ENCODE peak calls at places on chromosomes 16 and 17, in seven cellular contexts. L is nucleus accumbens, H is neuronal stem cell, D is RCC 7860, Q is left lung, T is amygdala, X is tibial nerve. R is an unnamed sample.

GRCh38 chr16:78407191-78407590 is 307.7 kb downstream of the WWOX start:
- DNase-seq in D (no peak), X (no peak), L (no peak), H (no peak), Q (no peak), T (no peak), R (no peak)

GRCh38 chr17:64180089-64180488 is 50.1 kb upstream of the ERN1 start:
- DNase-seq in H (no peak), D (no peak), L (no peak), T (no peak), Q (no peak), X (no peak), R (no peak)

GRCh38 chr16:88877564-88878289 is 11.3 kb upstream of the PABPN1L start:
- DNase-seq in L (no peak), H (no peak), D (no peak), T (no peak), X (no peak), Q (no peak), R (no peak)

GRCh38 chr17:73645050-73645871 is 1.0 kb upstream of the SDK2 start:
- DNase-seq in H (peak; percentile 81), X (no peak), Q (no peak), D (no peak), L (peak; percentile 55), T (peak; percentile 39), R (peak; percentile 89)

GRCh38 chr16:81003610-81004460 is 2.9 kb downstream of the CMC2 start:
- DNase-seq in X (no peak), Q (no peak), L (no peak), T (no peak), D (no peak), H (no peak), R (no peak)

GRCh38 chr16:4298761-4299522 is 16.9 kb upstream of the GLIS2 start:
- DNase-seq in Q (peak; percentile 92), T (no peak), D (peak; percentile 86), L (no peak), H (no peak), X (no peak), R (peak; percentile 65)

GRCh38 chr17:14150604-14151003 is 81.3 kb downstream of the COX10 start:
- DNase-seq in L (no peak), X (no peak), H (no peak), D (no peak), T (no peak), Q (no peak), R (no peak)

GRCh38 chr16:48393843-48394703 is 8.9 kb upstream of the SIAH1 start:
- DNase-seq in Q (no peak), H (no peak), D (no peak), L (peak; percentile 70), X (peak; percentile 83), T (peak; percentile 44), R (no peak)

GRCh38 chr17:10290046-10290445 is 82.8 kb downstream of the MYH13 start:
- DNase-seq in T (no peak), Q (no peak), D (no peak), H (no peak), X (no peak), L (no peak), R (no peak)

GRCh38 chr17:8345951-8346665 is 6.5 kb downstream of the ODF4 start:
- DNase-seq in H (no peak), T (no peak), L (no peak), D (no peak), Q (no peak), X (no peak), R (no peak)

GRCh38 chr17:35189291-35189690 is 4.9 kb downstream of the SLC35G3 start:
- DNase-seq in D (no peak), T (no peak), Q (no peak), L (no peak), X (no peak), H (no peak), R (no peak)

GRCh38 chr16:88331989-88332920 is 50.5 kb upstream of the ZNF469 start:
- DNase-seq in Q (peak; percentile 59), X (peak; percentile 58), D (peak; percentile 99), L (no peak), T (no peak), H (no peak), R (no peak)

GRCh38 chr17:628089-628488 is 86.5 kb downstream of the VPS53 start:
- DNase-seq in D (no peak), Q (no peak), H (no peak), X (no peak), L (no peak), T (no peak), R (no peak)

GRCh38 chr17:32813021-32813420 is 63.9 kb downstream of the MYO1D start:
- DNase-seq in L (no peak), T (no peak), D (no peak), H (no peak), Q (no peak), X (no peak), R (no peak)

GRCh38 chr16:64051826-64052225 is 1070.0 kb downstream of the CDH11 start:
- DNase-seq in D (peak; percentile 23), T (no peak), L (no peak), Q (no peak), X (no peak), H (peak; percentile 4), R (no peak)

GRCh38 chr17:44761932-44762810 is 3.4 kb downstream of the ADAM11 start:
- DNase-seq in Q (peak; percentile 26), H (no peak), D (no peak), T (no peak), X (no peak), L (no peak), R (peak; percentile 49)

GRCh38 chr17:57587201-57587870 is 157.8 kb downstream of the CCDC182 start:
- DNase-seq in H (no peak), L (no peak), D (no peak), Q (no peak), T (no peak), X (no peak), R (no peak)

GRCh38 chr16:68417711-68418301 is 30.5 kb downstream of the SMPD3 start:
- DNase-seq in X (no peak), H (no peak), L (no peak), Q (no peak), T (no peak), D (no peak), R (no peak)

GRCh38 chr16:67215690-67216089 is 11.2 kb upstream of the TMEM208 start:
- DNase-seq in X (no peak), T (no peak), D (no peak), L (no peak), H (no peak), Q (peak; percentile 28), R (no peak)

GRCh38 chr17:63125987-63126386 is 160.0 kb downstream of the TANC2 start:
- DNase-seq in D (no peak), X (no peak), Q (no peak), T (no peak), H (no peak), L (no peak), R (no peak)

GRCh38 chr17:79504181-79504605 is 106.7 kb downstream of the RBFOX3 start:
- DNase-seq in T (no peak), L (no peak), X (no peak), D (no peak), H (no peak), Q (no peak), R (no peak)

GRCh38 chr17:82787081-82787848 is 35.4 kb downstream of the TBCD start:
- DNase-seq in T (no peak), D (no peak), H (no peak), X (no peak), Q (peak; percentile 69), L (peak; percentile 29), R (no peak)

GRCh38 chr17:76276069-76276431 is 10.9 kb downstream of the UBALD2 start:
- DNase-seq in D (no peak), L (no peak), T (no peak), X (no peak), H (no peak), Q (no peak), R (no peak)

GRCh38 chr17:61447358-61447757 is 4.9 kb upstream of the TBX4 start:
- DNase-seq in L (no peak), Q (no peak), D (no peak), H (no peak), T (no peak), X (no peak), R (peak; percentile 40)

GRCh38 chr16:82667437-82667836 is 40.7 kb downstream of the CDH13 start:
- DNase-seq in T (no peak), X (no peak), L (no peak), H (no peak), Q (no peak), D (no peak), R (no peak)

GRCh38 chr16:67028167-67028554 is 788 bp upstream of the CBFB start:
- DNase-seq in Q (no peak), H (no peak), X (no peak), T (no peak), L (no peak), D (no peak), R (no peak)

GRCh38 chr16:86480444-86480843 is 29.9 kb upstream of the FOXF1 start:
- DNase-seq in T (no peak), Q (no peak), L (peak; percentile 34), D (no peak), X (no peak), H (no peak), R (no peak)

GRCh38 chr17:64296246-64296645 is 33.2 kb upstream of the TEX2 start:
- DNase-seq in D (no peak), Q (no peak), H (no peak), T (no peak), X (no peak), L (no peak), R (no peak)

GRCh38 chr16:48829361-48829760 is 219.4 kb upstream of the N4BP1 start:
- DNase-seq in L (no peak), H (no peak), T (no peak), Q (no peak), X (no peak), D (no peak), R (no peak)

GRCh38 chr17:69734656-69735055 is 320.2 kb downstream of the MAP2K6 start:
- DNase-seq in L (no peak), D (no peak), H (no peak), T (no peak), Q (no peak), X (no peak), R (no peak)

GRCh38 chr17:18017958-18018357 is 21.0 kb downstream of the ATPAF2 start:
- DNase-seq in T (no peak), H (no peak), X (no peak), L (no peak), D (no peak), Q (no peak), R (no peak)